ENCODE peak calls at places on chromosomes 11 and 22, in ten cellular contexts. V is AG09309, D is transverse colon, Z is HL-60, S is nephron progenitor cell, R is WTC11, G is fibroblast of the aortic adventitia, U is MCF 10A, E is AG04450, O is NB4. K is an unnamed sample.

GRCh38 chr11:122670131-122670530 is 14.6 kb downstream of the UBASH3B start:
- DNase-seq in V (no peak), D (no peak), Z (no peak), S (no peak), R (no peak), G (no peak), U (no peak), E (no peak), O (no peak), K (no peak)

GRCh38 chr11:126112547-126112946 is 49.9 kb upstream of the CDON start:
- DNase-seq in V (peak), D (no peak), Z (no peak), S (no peak), R (no peak), G (peak), U (no peak), E (no peak), O (no peak), K (no peak)

GRCh38 chr11:77039491-77040400 is 5.5 kb downstream of the B3GNT6 start:
- DNase-seq in V (no peak), D (peak), Z (no peak), S (peak), R (peak), G (peak), U (no peak), E (no peak), O (no peak), K (peak)

GRCh38 chr11:103792981-103793468 is 243.4 kb upstream of the DDI1 start:
- DNase-seq in V (no peak), D (no peak), Z (no peak), S (no peak), R (no peak), G (peak), U (no peak), E (no peak), O (no peak), K (no peak)

GRCh38 chr22:22348127-22348814 is 103.7 kb downstream of the VPREB1 start:
- DNase-seq in V (no peak), D (no peak), Z (no peak), S (no peak), R (peak), G (no peak), U (peak), E (no peak), O (peak), K (no peak)

GRCh38 chr11:36361901-36362391 is 65.9 kb downstream of the PRR5L start:
- DNase-seq in V (peak), D (no peak), Z (no peak), S (peak), R (peak), G (peak), U (peak), E (peak), O (no peak), K (no peak)

GRCh38 chr11:40241524-40242037 is 1217.9 kb downstream of the LRRC4C start:
- DNase-seq in V (no peak), D (no peak), Z (no peak), S (peak), R (no peak), G (no peak), U (peak), E (no peak), O (no peak), K (no peak)

GRCh38 chr11:64868904-64869570 is 9.4 kb downstream of the EHD1 start:
- DNase-seq in V (no peak), D (no peak), Z (no peak), S (no peak), R (no peak), G (peak), U (peak), E (peak), O (no peak), K (no peak)

GRCh38 chr11:9692696-9693095 is 28.8 kb downstream of the SWAP70 start:
- DNase-seq in V (no peak), D (no peak), Z (no peak), S (no peak), R (no peak), G (no peak), U (no peak), E (no peak), O (peak), K (no peak)

GRCh38 chr11:99366476-99366992 is 345.8 kb downstream of the CNTN5 start:
- DNase-seq in V (no peak), D (no peak), Z (no peak), S (no peak), R (no peak), G (no peak), U (no peak), E (no peak), O (no peak), K (no peak)

GRCh38 chr11:94400839-94401772 is at the start of gene GPR83:
- DNase-seq in V (no peak), D (no peak), Z (no peak), S (peak), R (peak), G (peak), U (no peak), E (no peak), O (no peak), K (no peak)

GRCh38 chr11:130478204-130478701 is 29.8 kb downstream of the ADAMTS15 start:
- DNase-seq in V (peak), D (peak), Z (no peak), S (peak), R (no peak), G (peak), U (peak), E (peak), O (no peak), K (peak)

GRCh38 chr11:95888852-95889251 is 35.1 kb downstream of the MTMR2 start:
- DNase-seq in V (no peak), D (no peak), Z (no peak), S (no peak), R (no peak), G (no peak), U (no peak), E (no peak), O (no peak), K (no peak)

GRCh38 chr11:85539740-85540139 is 87.4 kb downstream of the DLG2 start:
- DNase-seq in V (no peak), D (no peak), Z (no peak), S (no peak), R (no peak), G (no peak), U (no peak), E (no peak), O (no peak), K (no peak)

GRCh38 chr11:62439785-62440602 is 21.2 kb downstream of the SCGB1A1 start:
- DNase-seq in V (no peak), D (no peak), Z (no peak), S (no peak), R (no peak), G (peak), U (peak), E (no peak), O (peak), K (no peak)

GRCh38 chr11:119101759-119102423 is at the start of gene DPAGT1:
- DNase-seq in V (peak), D (peak), Z (peak), S (peak), R (peak), G (peak), U (peak), E (peak), O (peak), K (peak)

GRCh38 chr11:119100960-119101349 is 698 bp downstream of the DPAGT1 start:
- DNase-seq in V (no peak), D (no peak), Z (no peak), S (no peak), R (peak), G (no peak), U (no peak), E (no peak), O (no peak), K (no peak)

GRCh38 chr11:119101367-119101758 is 290 bp downstream of the DPAGT1 start:
- DNase-seq in V (no peak), D (peak), Z (no peak), S (peak), R (peak), G (no peak), U (peak), E (no peak), O (peak), K (peak)

GRCh38 chr11:119099707-119100106 is 1.9 kb downstream of the DPAGT1 start:
- DNase-seq in V (no peak), D (no peak), Z (no peak), S (no peak), R (no peak), G (no peak), U (no peak), E (no peak), O (peak), K (no peak)

DNA sequence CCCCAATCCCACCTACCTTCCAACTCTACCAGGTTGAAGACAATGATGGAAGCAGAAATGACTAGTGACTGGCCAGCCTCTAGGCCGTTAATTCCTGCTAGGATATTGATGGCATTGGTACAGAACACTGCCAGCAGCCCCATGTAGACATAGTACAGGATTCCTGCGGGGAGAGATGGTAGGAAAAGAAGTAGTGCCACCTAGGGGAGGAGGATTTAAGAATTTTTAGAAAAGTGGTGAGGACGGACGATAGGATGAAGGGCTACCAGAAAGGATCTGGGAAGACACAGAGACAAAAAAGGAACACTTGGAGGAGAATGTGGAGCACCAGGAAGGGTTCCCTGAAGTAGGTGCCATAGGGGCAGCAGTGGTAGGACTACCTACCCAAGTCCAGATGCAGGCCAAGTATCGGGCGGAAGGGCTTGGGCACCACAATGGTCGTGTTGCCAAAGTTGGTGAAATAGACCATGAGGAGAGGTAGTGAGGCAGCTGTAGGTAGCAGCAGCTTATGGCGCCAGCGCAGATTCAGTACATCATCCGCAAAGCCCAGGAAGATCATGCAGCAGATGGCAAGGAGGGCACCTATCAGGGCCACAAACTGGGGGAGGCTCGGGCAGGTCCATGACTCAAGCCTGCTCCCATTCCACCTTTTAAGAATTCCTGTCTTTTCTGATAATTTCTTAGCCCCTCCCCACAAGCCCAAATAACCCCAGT is 1.2 kb downstream of the DPAGT1 start:
- DNase-seq in V (no peak), D (no peak), Z (no peak), S (no peak), R (no peak), G (peak), U (peak), E (no peak), O (peak), K (no peak)
- TF ChIP-seq CTCF in V (peak), D (peak), Z (no peak), S (peak), R (no peak), G (peak), U (peak), E (peak), O (peak), K (peak)

DNA sequence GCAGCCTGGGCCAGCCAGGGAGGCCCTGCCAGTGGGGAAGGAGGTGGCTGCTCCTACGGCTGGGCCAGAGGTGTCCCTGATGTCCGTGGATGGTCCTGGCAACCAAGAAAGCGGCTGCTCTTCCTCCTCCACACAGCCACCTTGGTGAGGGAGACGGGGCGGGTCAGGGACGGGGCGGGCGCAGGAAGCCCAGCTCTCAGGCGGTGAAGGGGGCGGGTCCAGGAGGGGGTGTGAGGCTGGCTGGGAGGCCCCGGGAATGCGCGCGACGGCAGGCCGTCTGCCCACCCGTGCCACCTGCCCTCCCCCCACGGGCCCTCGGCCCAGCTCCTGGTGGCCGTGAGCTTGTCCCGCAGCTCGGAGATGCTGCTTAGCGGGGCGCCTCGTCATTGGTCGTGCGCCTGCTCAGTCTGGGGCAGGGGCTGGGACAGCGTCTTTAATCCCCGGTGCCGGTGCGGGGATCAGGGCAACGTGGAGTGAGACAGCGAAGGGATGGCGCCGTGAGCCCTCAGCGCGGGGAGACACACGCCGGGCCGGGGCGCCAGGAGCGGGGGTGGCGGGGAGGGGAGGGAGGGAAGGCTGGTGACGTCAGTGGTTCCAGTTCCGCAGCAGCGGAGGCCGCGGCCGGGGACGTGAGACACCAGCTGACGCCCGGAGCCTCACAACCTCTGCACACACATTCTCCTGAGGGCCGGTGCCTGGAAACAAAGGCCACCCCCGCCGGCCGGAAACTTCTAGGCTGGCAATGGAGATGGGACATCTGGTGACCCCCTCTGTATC is 6.7 kb upstream of the BRSK2 start:
- DNase-seq in V (no peak), D (peak), Z (peak), S (peak), R (peak), G (peak), U (peak), E (peak), O (peak), K (peak)
- TF ChIP-seq CTCF in V (no peak), D (no peak), Z (no peak), S (no peak), R (no peak), G (no peak), U (no peak), E (peak), O (no peak), K (no peak)

GRCh38 chr22:48600681-48601080 is 1227.0 kb downstream of the BRD1 start:
- DNase-seq in V (no peak), D (no peak), Z (no peak), S (no peak), R (no peak), G (no peak), U (no peak), E (no peak), O (no peak), K (no peak)
- TF ChIP-seq CTCF in V (no peak), D (no peak), Z (no peak), S (no peak), R (no peak), G (no peak), U (no peak), E (no peak), O (no peak), K (no peak)

GRCh38 chr22:46763051-46763705 is 728 bp downstream of the TBC1D22A start:
- DNase-seq in V (no peak), D (peak), Z (no peak), S (no peak), R (no peak), G (peak), U (no peak), E (no peak), O (peak), K (no peak)

GRCh38 chr22:46761539-46762237 is 762 bp upstream of the TBC1D22A start:
- DNase-seq in V (no peak), D (no peak), Z (no peak), S (no peak), R (no peak), G (no peak), U (no peak), E (no peak), O (no peak), K (no peak)

GRCh38 chr22:46761017-46761416 is 1.4 kb upstream of the TBC1D22A start:
- DNase-seq in V (no peak), D (no peak), Z (no peak), S (no peak), R (no peak), G (no peak), U (no peak), E (no peak), O (no peak), K (no peak)

GRCh38 chr22:46764140-46764680 is 1.8 kb downstream of the TBC1D22A start:
- DNase-seq in V (no peak), D (no peak), Z (no peak), S (no peak), R (no peak), G (no peak), U (no peak), E (no peak), O (no peak), K (no peak)

DNA sequence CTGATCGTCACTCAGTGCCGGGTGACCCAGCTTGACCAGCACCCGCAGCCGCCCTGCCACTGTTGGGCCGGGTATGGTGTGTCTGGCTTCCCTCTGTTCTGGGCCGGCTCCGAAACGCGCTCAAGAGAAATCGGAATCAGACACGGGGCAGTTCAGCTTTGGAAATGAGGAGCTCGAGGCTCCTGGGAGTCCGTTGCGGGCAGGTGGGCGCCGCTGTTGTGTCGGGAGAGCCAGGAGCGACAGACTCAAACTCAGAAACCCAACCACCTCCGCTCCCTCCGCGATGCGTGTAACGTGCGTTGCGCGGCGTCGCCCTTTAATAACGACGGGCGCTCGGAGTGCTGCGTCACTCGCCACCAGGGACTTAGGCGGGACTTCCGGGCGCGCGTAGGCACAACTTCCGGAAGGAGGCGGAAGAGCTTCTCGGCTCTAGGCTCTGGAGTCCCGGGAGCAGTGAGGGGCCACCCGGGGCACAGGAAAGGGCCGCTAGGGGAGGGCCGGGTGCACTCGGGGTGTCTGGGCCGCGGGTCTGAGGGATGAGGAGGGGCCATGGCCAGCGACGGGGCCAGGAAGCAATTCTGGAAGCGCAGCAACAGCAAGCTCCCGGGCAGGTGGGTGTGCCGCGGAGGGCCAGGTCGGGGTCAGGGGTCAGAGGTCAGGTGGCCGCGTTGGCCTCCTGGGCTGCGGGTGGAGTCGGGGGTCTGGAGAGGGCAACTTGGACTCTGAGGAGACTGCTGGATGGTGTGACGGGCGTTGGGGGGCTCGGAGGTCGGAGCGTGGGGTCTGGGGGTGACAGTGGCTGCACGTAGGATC is at the start of gene TBC1D22A:
- DNase-seq in V (peak), D (peak), Z (peak), S (peak), R (peak), G (peak), U (peak), E (peak), O (peak), K (peak)
- TF ChIP-seq CTCF in V (no peak), D (peak), Z (no peak), S (no peak), R (no peak), G (peak), U (no peak), E (no peak), O (no peak), K (no peak)

GRCh38 chr22:23857606-23858483 is at the start of gene SLC2A11:
- DNase-seq in V (peak), D (peak), Z (peak), S (peak), R (peak), G (peak), U (peak), E (peak), O (peak), K (peak)
- TF ChIP-seq CTCF in V (peak), D (peak), Z (peak), S (no peak), R (no peak), G (peak), U (peak), E (no peak), O (no peak), K (no peak)

GRCh38 chr11:47566166-47566546 is 757 bp downstream of the PTPMT1 start:
- DNase-seq in V (no peak), D (no peak), Z (no peak), S (no peak), R (peak), G (no peak), U (no peak), E (no peak), O (peak), K (no peak)
- TF ChIP-seq CTCF in V (no peak), D (no peak), Z (no peak), S (no peak), R (no peak), G (no peak), U (no peak), E (no peak), O (no peak), K (no peak)

DNA sequence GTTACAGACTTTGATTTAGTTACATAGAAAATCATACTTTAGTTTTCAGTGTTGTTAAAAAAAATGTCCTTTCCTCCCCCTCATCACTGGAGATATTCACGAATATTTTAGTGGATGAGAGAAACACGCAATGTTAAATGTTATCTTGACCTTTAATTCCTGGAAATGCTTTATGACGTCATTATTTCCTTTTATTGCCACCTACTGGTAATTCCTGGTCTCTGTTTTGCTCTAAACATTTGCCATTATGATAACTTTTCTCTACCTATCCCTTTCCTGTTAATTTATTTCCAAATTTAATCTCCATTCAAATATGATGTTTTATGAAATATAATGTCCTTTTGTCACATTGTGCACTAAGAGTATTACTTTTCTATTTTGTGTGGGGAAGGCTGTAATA is 770.6 kb downstream of the FAM181B start:
- DNase-seq in V (no peak), D (no peak), Z (no peak), S (no peak), R (no peak), G (peak), U (peak), E (no peak), O (peak), K (no peak)
- TF ChIP-seq CTCF in V (no peak), D (no peak), Z (no peak), S (peak), R (no peak), G (no peak), U (no peak), E (no peak), O (peak), K (no peak)

GRCh38 chr22:48576333-48577013 is 1251.2 kb downstream of the BRD1 start:
- DNase-seq in V (no peak), D (no peak), Z (no peak), S (peak), R (peak), G (no peak), U (no peak), E (no peak), O (peak), K (no peak)
- TF ChIP-seq CTCF in V (peak), D (no peak), Z (no peak), S (peak), R (no peak), G (no peak), U (no peak), E (no peak), O (peak), K (no peak)

DNA sequence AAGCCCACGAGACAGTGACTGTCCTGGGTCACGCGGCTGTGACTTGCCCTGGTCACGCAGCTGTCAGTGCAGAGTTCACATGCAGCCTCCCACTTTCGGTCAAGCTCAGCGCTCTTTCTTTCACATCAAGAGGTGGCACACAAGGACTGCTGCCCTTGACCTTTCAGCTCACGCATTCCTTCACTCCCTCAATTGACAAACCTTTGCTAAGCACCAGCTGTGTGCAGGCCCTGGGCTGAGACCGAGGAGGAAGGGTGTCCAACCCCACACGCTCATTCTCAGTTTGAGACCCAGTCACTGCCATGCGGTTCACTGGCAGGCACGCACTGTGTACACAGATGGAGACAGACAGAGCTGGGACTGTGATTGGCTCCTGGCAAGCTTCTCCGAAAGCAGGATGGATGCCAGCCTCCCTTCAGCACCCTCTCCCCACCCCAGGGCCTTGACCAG is 70.3 kb downstream of the SCUBE1 start:
- DNase-seq in V (no peak), D (no peak), Z (no peak), S (no peak), R (peak), G (no peak), U (no peak), E (no peak), O (no peak), K (no peak)
- TF ChIP-seq CTCF in V (no peak), D (no peak), Z (no peak), S (no peak), R (no peak), G (no peak), U (no peak), E (no peak), O (no peak), K (no peak)